ENCODE peak calls at places on chromosomes 5 and 9, in four cellular contexts. J is lower leg skin; W is CD8-positive, alpha-beta T cell; Z is psoas muscle. S is an unnamed sample.

GRCh38 chr9:98890256-98890655 is 53.5 kb upstream of the COL15A1 start:
- DNase-seq in J (peak), W (no peak), Z (no peak), S (no peak)

GRCh38 chr9:12764150-12764549 is 10.7 kb upstream of the LURAP1L start:
- DNase-seq in Z (no peak), J (no peak), W (no peak), S (peak)

GRCh38 chr5:39217365-39218281 is 1.7 kb downstream of the FYB1 start:
- DNase-seq in J (peak), Z (peak), W (peak), S (peak)

GRCh38 chr9:120043448-120043847 is 536.5 kb downstream of the CDK5RAP2 start:
- DNase-seq in J (no peak), W (no peak), Z (no peak), S (no peak)

GRCh38 chr9:74804018-74804385 is 83.7 kb downstream of the TRPM6 start:
- DNase-seq in W (no peak), J (no peak), Z (no peak), S (no peak)

GRCh38 chr5:159906463-159906862 is 9.8 kb upstream of the ADRA1B start:
- DNase-seq in J (no peak), W (no peak), Z (no peak), S (no peak)

GRCh38 chr5:174222891-174223290 is 177.4 kb downstream of the NSG2 start:
- DNase-seq in Z (no peak), W (no peak), J (no peak), S (no peak)

GRCh38 chr9:98602839-98603238 is 105.9 kb downstream of the GABBR2 start:
- DNase-seq in Z (no peak), W (no peak), J (peak), S (no peak)

GRCh38 chr5:142202282-142202681 is 93.7 kb downstream of the NDFIP1 start:
- DNase-seq in J (no peak), W (no peak), Z (no peak), S (peak)

GRCh38 chr9:88767504-88767790 is 223.8 kb upstream of the S1PR3 start:
- DNase-seq in W (no peak), J (no peak), Z (no peak), S (no peak)

GRCh38 chr9:104256031-104256709 is 162.1 kb downstream of the SMC2 start:
- DNase-seq in W (no peak), J (no peak), Z (no peak), S (no peak)

GRCh38 chr9:35490910-35491465 is 1.1 kb downstream of the RUSC2 start:
- DNase-seq in W (no peak), J (no peak), Z (no peak), S (peak)

GRCh38 chr9:115850548-115851304 is 302.9 kb upstream of the PAPPA start:
- DNase-seq in Z (no peak), J (no peak), W (no peak), S (no peak)

GRCh38 chr5:88761269-88761880 is 121.6 kb downstream of the MEF2C start:
- DNase-seq in Z (no peak), J (no peak), W (no peak), S (peak)

GRCh38 chr5:13477118-13477737 is 467.3 kb downstream of the DNAH5 start:
- DNase-seq in J (no peak), W (no peak), Z (no peak), S (no peak)

GRCh38 chr5:57745676-57746075 is 263.1 kb upstream of the ACTBL2 start:
- DNase-seq in J (no peak), W (no peak), Z (no peak), S (no peak)

GRCh38 chr9:35658894-35659220 is 765 bp downstream of the CCDC107 start:
- DNase-seq in Z (peak), J (no peak), W (no peak), S (peak)

GRCh38 chr5:63205976-63206375 is 627.4 kb downstream of the LRRC70 start:
- DNase-seq in J (no peak), W (no peak), Z (no peak), S (no peak)

GRCh38 chr9:117276444-117276843 is 138.4 kb downstream of the ASTN2 start:
- DNase-seq in W (no peak), Z (no peak), J (no peak), S (no peak)

GRCh38 chr9:93268551-93269314 is 84.8 kb downstream of the WNK2 start:
- DNase-seq in J (no peak), W (no peak), Z (peak), S (peak)

GRCh38 chr9:98766548-98766947 is 29.8 kb downstream of the ANKS6 start:
- DNase-seq in Z (no peak), J (no peak), W (no peak), S (peak)

GRCh38 chr9:76558465-76558864 is 99.5 kb downstream of the GCNT1 start:
- DNase-seq in J (no peak), Z (no peak), W (no peak), S (no peak)

GRCh38 chr5:171581756-171582155 is 162.3 kb downstream of the FGF18 start:
- DNase-seq in W (no peak), Z (no peak), J (no peak), S (no peak)

GRCh38 chr9:132622144-132622543 is 39.7 kb downstream of the BARHL1 start:
- DNase-seq in Z (no peak), W (no peak), J (no peak), S (no peak)

GRCh38 chr5:115166744-115167393 is 2.8 kb downstream of the TRIM36 start:
- DNase-seq in J (no peak), W (no peak), Z (no peak), S (no peak)

GRCh38 chr9:25129537-25129936 is 548.7 kb downstream of the TUSC1 start:
- DNase-seq in W (no peak), Z (no peak), J (no peak), S (no peak)

GRCh38 chr9:79165006-79165405 is 406.8 kb upstream of the TLE4 start:
- DNase-seq in Z (no peak), W (no peak), J (no peak), S (no peak)

GRCh38 chr5:126801992-126802294 is 25.0 kb downstream of the LMNB1 start:
- DNase-seq in W (no peak), J (no peak), Z (no peak), S (peak)

GRCh38 chr5:36605241-36605640 is 1.2 kb upstream of the SLC1A3 start:
- DNase-seq in W (no peak), J (no peak), Z (no peak), S (peak)

GRCh38 chr9:133144142-133144886 is 19.4 kb downstream of the GBGT1 start:
- DNase-seq in Z (peak), W (peak), J (peak), S (peak)

GRCh38 chr9:5610491-5610890 is 18.4 kb upstream of the RIC1 start:
- DNase-seq in Z (no peak), W (no peak), J (no peak), S (no peak)

GRCh38 chr5:9284781-9285307 is 261.0 kb downstream of the SEMA5A start:
- DNase-seq in J (no peak), W (no peak), Z (no peak), S (peak)

GRCh38 chr5:98771389-98772109 is 1.9 kb upstream of the RGMB start:
- DNase-seq in W (no peak), Z (no peak), J (no peak), S (peak)

GRCh38 chr9:124498499-124499146 is 8.6 kb downstream of the NR5A1 start:
- DNase-seq in J (no peak), Z (no peak), W (no peak), S (peak)

GRCh38 chr5:115246361-115246991 is 16.2 kb downstream of the PGGT1B start:
- DNase-seq in Z (no peak), W (no peak), J (no peak), S (no peak)

GRCh38 chr9:128304971-128305288 is 17.3 kb downstream of the TRUB2 start:
- DNase-seq in J (no peak), W (no peak), Z (no peak), S (no peak)

DNA sequence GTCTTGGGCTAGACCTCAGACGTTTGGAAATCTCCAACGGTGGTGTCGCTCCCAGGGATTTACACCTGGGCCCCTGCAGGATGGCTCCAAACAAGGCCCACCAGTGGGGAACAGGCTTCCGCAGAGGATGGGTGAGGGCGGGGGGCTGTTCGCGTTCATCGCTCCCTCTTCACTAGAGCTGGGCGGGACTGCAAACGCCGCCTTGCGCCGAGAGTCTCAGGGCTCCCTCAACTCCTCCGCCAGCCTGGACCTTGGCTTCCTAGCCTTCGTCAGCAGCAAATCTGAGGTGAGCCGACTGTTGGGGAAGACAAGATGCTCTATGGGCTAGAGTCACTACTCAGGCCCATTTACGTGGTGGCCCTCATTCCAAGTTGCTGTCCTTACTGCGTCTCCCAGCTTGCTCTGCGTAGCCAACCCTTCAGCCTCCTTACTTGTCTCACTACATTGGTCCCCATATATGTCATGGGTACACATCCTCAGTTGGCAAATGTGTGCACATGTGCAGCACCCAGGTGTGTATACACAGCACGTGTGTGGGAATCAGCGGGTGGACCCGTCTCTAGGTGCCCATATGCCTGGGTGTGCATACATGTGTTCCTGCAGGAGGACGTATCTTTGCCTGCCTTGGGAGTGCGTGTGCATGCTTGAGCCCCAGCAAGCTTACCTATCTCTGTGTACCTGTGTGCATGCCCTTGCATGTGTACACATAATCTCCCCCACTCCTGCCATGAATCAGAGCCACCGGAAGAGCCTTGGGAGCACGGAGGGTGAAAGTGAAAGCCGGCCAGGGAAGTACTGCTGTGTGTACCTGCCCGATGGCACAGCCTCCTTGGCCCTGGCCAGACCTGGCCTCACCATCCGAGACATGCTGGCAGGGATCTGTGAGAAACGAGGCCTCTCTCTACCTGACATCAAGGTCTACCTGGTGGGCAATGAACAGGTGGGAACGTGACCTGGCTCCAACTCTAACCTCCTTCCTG is 10.5 kb downstream of the RGS14 start:
- DNase-seq in Z (no peak), W (no peak), J (no peak), S (peak)
- H3K4me3 ChIP-seq in Z (peak), W (no peak), J (no peak), S (no peak)

DNA sequence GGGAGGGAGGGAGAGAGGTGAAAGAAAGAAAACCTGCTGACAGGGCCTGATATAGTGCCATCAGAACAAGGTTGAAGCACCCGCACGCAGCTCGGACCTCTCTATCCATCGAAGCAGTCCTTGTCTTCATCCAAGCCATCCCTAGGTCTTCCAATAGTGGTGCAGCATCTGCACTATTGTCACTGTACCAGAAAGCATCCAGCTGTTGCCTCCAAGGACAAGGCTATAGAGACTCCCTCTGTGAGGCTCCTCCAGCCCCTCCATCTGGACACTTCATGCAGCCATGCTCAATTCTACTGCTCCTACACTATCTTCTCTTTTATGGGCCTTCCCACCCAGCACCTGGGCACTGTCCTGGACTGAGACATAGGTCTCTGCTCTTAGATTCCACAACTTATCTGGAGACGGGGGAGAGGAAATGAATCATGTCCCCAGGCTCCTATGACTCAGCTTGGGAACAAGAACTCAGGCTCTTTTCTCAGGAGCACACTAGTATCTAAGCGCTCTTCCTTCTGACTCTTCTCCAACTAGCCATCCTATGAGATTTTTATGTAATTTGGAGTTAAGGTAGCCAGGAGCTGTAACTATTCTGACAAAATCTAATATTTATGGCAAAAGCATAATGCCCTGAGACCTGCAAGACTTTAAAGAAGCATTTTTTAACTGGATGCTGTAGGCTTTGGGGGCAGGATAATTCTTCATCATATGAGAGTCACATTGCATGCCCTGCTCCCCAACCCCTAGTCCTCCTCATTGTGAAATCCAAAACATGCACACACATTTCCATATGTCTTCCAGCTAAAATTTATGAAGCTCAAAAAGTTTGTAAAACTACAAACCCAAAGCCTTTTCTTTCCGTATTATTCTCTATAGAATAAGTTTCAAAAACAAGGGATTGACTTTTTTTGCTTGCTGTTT is 446.8 kb downstream of the CCDC171 start:
- DNase-seq in W (no peak), J (no peak), Z (no peak), S (peak)
- H3K4me3 ChIP-seq in W (no peak), J (no peak), Z (no peak), S (no peak)

GRCh38 chr5:169637085-169637855 is at the start of gene DOCK2:
- DNase-seq in J (peak), W (peak), Z (peak), S (peak)
- H3K4me3 ChIP-seq in J (peak), W (peak), Z (peak), S (peak)

GRCh38 chr5:151002250-151002649 is 18.1 kb upstream of the GPX3 start:
- DNase-seq in Z (no peak), W (no peak), J (peak), S (peak)
- H3K4me3 ChIP-seq in Z (no peak), W (no peak), J (no peak), S (no peak)

GRCh38 chr9:72952394-72952720 is 496 bp downstream of the ALDH1A1 start:
- DNase-seq in W (no peak), Z (no peak), J (no peak), S (no peak)
- H3K4me3 ChIP-seq in W (no peak), Z (peak), J (no peak), S (no peak)